ENCODE peak calls at places on chromosomes 5 and 9, in nine cellular contexts. One of them, this sample, is unnamed.

GRCh38 chr5:133873936-133874585 is 94.4 kb downstream of the C5orf15 start:
- DNase-seq in T-helper 2 cell: no peak
- DNase-seq in stimulated activated CD8-positive, alpha-beta memory T cell treated with anti-CD3 and anti-CD28 coated beads, Interleukin-15, amount 100 ng/mL, for 1 hour: no peak
- DNase-seq in HuH-7.5: no peak
- DNase-seq in NCI-H2171: no peak
- DNase-seq in LoVo: no peak
- DNase-seq in cardiac muscle cell: peak
- DNase-seq in osteoblast: no peak
- DNase-seq in ELF-1: no peak
- DNase-seq in this sample: no peak

GRCh38 chr9:85404911-85405580 is 336.7 kb downstream of the AGTPBP1 start:
- DNase-seq in T-helper 2 cell: no peak
- DNase-seq in stimulated activated CD8-positive, alpha-beta memory T cell treated with anti-CD3 and anti-CD28 coated beads, Interleukin-15, amount 100 ng/mL, for 1 hour: no peak
- DNase-seq in NCI-H2171: no peak
- DNase-seq in cardiac muscle cell: no peak
- DNase-seq in LoVo: no peak
- DNase-seq in HuH-7.5: no peak
- DNase-seq in ELF-1: no peak
- DNase-seq in osteoblast: no peak
- DNase-seq in this sample: no peak

GRCh38 chr9:135087899-135088347 is 455 bp downstream of the OLFM1 start:
- DNase-seq in ELF-1: peak
- DNase-seq in NCI-H2171: no peak
- DNase-seq in cardiac muscle cell: no peak
- DNase-seq in T-helper 2 cell: no peak
- DNase-seq in LoVo: no peak
- DNase-seq in osteoblast: no peak
- DNase-seq in stimulated activated CD8-positive, alpha-beta memory T cell treated with anti-CD3 and anti-CD28 coated beads, Interleukin-15, amount 100 ng/mL, for 1 hour: no peak
- DNase-seq in HuH-7.5: no peak
- DNase-seq in this sample: no peak

GRCh38 chr5:172322028-172322965 is 38.7 kb upstream of the UBTD2 start:
- DNase-seq in NCI-H2171: no peak
- DNase-seq in LoVo: no peak
- DNase-seq in cardiac muscle cell: no peak
- DNase-seq in stimulated activated CD8-positive, alpha-beta memory T cell treated with anti-CD3 and anti-CD28 coated beads, Interleukin-15, amount 100 ng/mL, for 1 hour: no peak
- DNase-seq in ELF-1: no peak
- DNase-seq in T-helper 2 cell: no peak
- DNase-seq in osteoblast: no peak
- DNase-seq in HuH-7.5: no peak
- DNase-seq in this sample: no peak

GRCh38 chr5:43078956-43079355 is 38.8 kb upstream of the ANXA2R start:
- DNase-seq in NCI-H2171: no peak
- DNase-seq in LoVo: no peak
- DNase-seq in ELF-1: no peak
- DNase-seq in T-helper 2 cell: no peak
- DNase-seq in HuH-7.5: no peak
- DNase-seq in cardiac muscle cell: peak
- DNase-seq in osteoblast: peak
- DNase-seq in stimulated activated CD8-positive, alpha-beta memory T cell treated with anti-CD3 and anti-CD28 coated beads, Interleukin-15, amount 100 ng/mL, for 1 hour: no peak
- DNase-seq in this sample: no peak

GRCh38 chr9:21590058-21590996 is 108.2 kb upstream of the IFNE start:
- DNase-seq in ELF-1: no peak
- DNase-seq in stimulated activated CD8-positive, alpha-beta memory T cell treated with anti-CD3 and anti-CD28 coated beads, Interleukin-15, amount 100 ng/mL, for 1 hour: no peak
- DNase-seq in cardiac muscle cell: no peak
- DNase-seq in HuH-7.5: no peak
- DNase-seq in osteoblast: peak
- DNase-seq in NCI-H2171: no peak
- DNase-seq in T-helper 2 cell: no peak
- DNase-seq in LoVo: no peak
- DNase-seq in this sample: no peak

GRCh38 chr9:91426123-91426745 is 2.6 kb upstream of the NFIL3 start:
- DNase-seq in NCI-H2171: no peak
- DNase-seq in HuH-7.5: peak
- DNase-seq in LoVo: peak
- DNase-seq in osteoblast: no peak
- DNase-seq in T-helper 2 cell: no peak
- DNase-seq in cardiac muscle cell: peak
- DNase-seq in stimulated activated CD8-positive, alpha-beta memory T cell treated with anti-CD3 and anti-CD28 coated beads, Interleukin-15, amount 100 ng/mL, for 1 hour: no peak
- DNase-seq in ELF-1: no peak
- DNase-seq in this sample: no peak

GRCh38 chr9:19162956-19163355 is 35.7 kb upstream of the PLIN2 start:
- DNase-seq in osteoblast: no peak
- DNase-seq in T-helper 2 cell: no peak
- DNase-seq in ELF-1: no peak
- DNase-seq in LoVo: no peak
- DNase-seq in HuH-7.5: no peak
- DNase-seq in cardiac muscle cell: peak
- DNase-seq in NCI-H2171: no peak
- DNase-seq in stimulated activated CD8-positive, alpha-beta memory T cell treated with anti-CD3 and anti-CD28 coated beads, Interleukin-15, amount 100 ng/mL, for 1 hour: no peak
- DNase-seq in this sample: no peak

GRCh38 chr5:139178948-139179347 is 19.2 kb downstream of the SIL1 start:
- DNase-seq in T-helper 2 cell: no peak
- DNase-seq in LoVo: no peak
- DNase-seq in NCI-H2171: peak
- DNase-seq in osteoblast: no peak
- DNase-seq in HuH-7.5: no peak
- DNase-seq in stimulated activated CD8-positive, alpha-beta memory T cell treated with anti-CD3 and anti-CD28 coated beads, Interleukin-15, amount 100 ng/mL, for 1 hour: no peak
- DNase-seq in ELF-1: peak
- DNase-seq in cardiac muscle cell: peak
- DNase-seq in this sample: no peak

GRCh38 chr9:26502311-26502710 is 390.3 kb downstream of the CAAP1 start:
- DNase-seq in ELF-1: peak
- DNase-seq in cardiac muscle cell: no peak
- DNase-seq in osteoblast: no peak
- DNase-seq in NCI-H2171: no peak
- DNase-seq in HuH-7.5: no peak
- DNase-seq in T-helper 2 cell: no peak
- DNase-seq in LoVo: no peak
- DNase-seq in stimulated activated CD8-positive, alpha-beta memory T cell treated with anti-CD3 and anti-CD28 coated beads, Interleukin-15, amount 100 ng/mL, for 1 hour: no peak
- DNase-seq in this sample: no peak

GRCh38 chr9:106862946-106863740 is at the start of gene ZNF462:
- DNase-seq in NCI-H2171: peak
- DNase-seq in ELF-1: peak
- DNase-seq in osteoblast: peak
- DNase-seq in T-helper 2 cell: no peak
- DNase-seq in stimulated activated CD8-positive, alpha-beta memory T cell treated with anti-CD3 and anti-CD28 coated beads, Interleukin-15, amount 100 ng/mL, for 1 hour: no peak
- DNase-seq in cardiac muscle cell: peak
- DNase-seq in HuH-7.5: peak
- DNase-seq in LoVo: peak
- DNase-seq in this sample: no peak

GRCh38 chr9:5879419-5880181 is 11.1 kb upstream of the MLANA start:
- DNase-seq in NCI-H2171: no peak
- DNase-seq in cardiac muscle cell: peak
- DNase-seq in stimulated activated CD8-positive, alpha-beta memory T cell treated with anti-CD3 and anti-CD28 coated beads, Interleukin-15, amount 100 ng/mL, for 1 hour: no peak
- DNase-seq in LoVo: peak
- DNase-seq in osteoblast: peak
- DNase-seq in ELF-1: peak
- DNase-seq in T-helper 2 cell: no peak
- DNase-seq in HuH-7.5: no peak
- DNase-seq in this sample: no peak

GRCh38 chr5:100444961-100445360 is 90.2 kb upstream of the FAM174A start:
- DNase-seq in osteoblast: peak
- DNase-seq in HuH-7.5: no peak
- DNase-seq in LoVo: no peak
- DNase-seq in T-helper 2 cell: no peak
- DNase-seq in cardiac muscle cell: no peak
- DNase-seq in ELF-1: no peak
- DNase-seq in NCI-H2171: no peak
- DNase-seq in stimulated activated CD8-positive, alpha-beta memory T cell treated with anti-CD3 and anti-CD28 coated beads, Interleukin-15, amount 100 ng/mL, for 1 hour: no peak
- DNase-seq in this sample: no peak

GRCh38 chr5:1512541-1513291 is 11.0 kb downstream of the LPCAT1 start:
- DNase-seq in stimulated activated CD8-positive, alpha-beta memory T cell treated with anti-CD3 and anti-CD28 coated beads, Interleukin-15, amount 100 ng/mL, for 1 hour: no peak
- DNase-seq in ELF-1: no peak
- DNase-seq in osteoblast: peak
- DNase-seq in LoVo: no peak
- DNase-seq in cardiac muscle cell: no peak
- DNase-seq in T-helper 2 cell: no peak
- DNase-seq in HuH-7.5: no peak
- DNase-seq in NCI-H2171: no peak
- DNase-seq in this sample: no peak

GRCh38 chr5:74432240-74432639 is 208.3 kb downstream of the ENC1 start:
- DNase-seq in T-helper 2 cell: no peak
- DNase-seq in NCI-H2171: peak
- DNase-seq in ELF-1: no peak
- DNase-seq in cardiac muscle cell: peak
- DNase-seq in LoVo: no peak
- DNase-seq in stimulated activated CD8-positive, alpha-beta memory T cell treated with anti-CD3 and anti-CD28 coated beads, Interleukin-15, amount 100 ng/mL, for 1 hour: no peak
- DNase-seq in osteoblast: no peak
- DNase-seq in HuH-7.5: no peak
- DNase-seq in this sample: no peak

GRCh38 chr9:113463418-113464285 is at the start of gene RGS3:
- DNase-seq in LoVo: peak
- DNase-seq in stimulated activated CD8-positive, alpha-beta memory T cell treated with anti-CD3 and anti-CD28 coated beads, Interleukin-15, amount 100 ng/mL, for 1 hour: no peak
- DNase-seq in T-helper 2 cell: no peak
- DNase-seq in cardiac muscle cell: no peak
- DNase-seq in ELF-1: peak
- DNase-seq in HuH-7.5: peak
- DNase-seq in NCI-H2171: peak
- DNase-seq in osteoblast: peak
- DNase-seq in this sample: no peak

GRCh38 chr5:157546456-157547100 is 29.0 kb downstream of the ADAM19 start:
- DNase-seq in osteoblast: no peak
- DNase-seq in LoVo: no peak
- DNase-seq in T-helper 2 cell: no peak
- DNase-seq in cardiac muscle cell: peak
- DNase-seq in ELF-1: peak
- DNase-seq in HuH-7.5: no peak
- DNase-seq in NCI-H2171: no peak
- DNase-seq in stimulated activated CD8-positive, alpha-beta memory T cell treated with anti-CD3 and anti-CD28 coated beads, Interleukin-15, amount 100 ng/mL, for 1 hour: no peak
- DNase-seq in this sample: no peak

GRCh38 chr5:59503223-59503622 is 390.3 kb downstream of the PDE4D start:
- DNase-seq in T-helper 2 cell: no peak
- DNase-seq in osteoblast: no peak
- DNase-seq in NCI-H2171: no peak
- DNase-seq in HuH-7.5: no peak
- DNase-seq in stimulated activated CD8-positive, alpha-beta memory T cell treated with anti-CD3 and anti-CD28 coated beads, Interleukin-15, amount 100 ng/mL, for 1 hour: no peak
- DNase-seq in LoVo: no peak
- DNase-seq in ELF-1: no peak
- DNase-seq in cardiac muscle cell: no peak
- DNase-seq in this sample: peak

GRCh38 chr5:109334056-109334455 is 75.7 kb downstream of the PJA2 start:
- DNase-seq in T-helper 2 cell: no peak
- DNase-seq in cardiac muscle cell: no peak
- DNase-seq in HuH-7.5: no peak
- DNase-seq in NCI-H2171: no peak
- DNase-seq in stimulated activated CD8-positive, alpha-beta memory T cell treated with anti-CD3 and anti-CD28 coated beads, Interleukin-15, amount 100 ng/mL, for 1 hour: no peak
- DNase-seq in ELF-1: no peak
- DNase-seq in LoVo: no peak
- DNase-seq in osteoblast: no peak
- DNase-seq in this sample: no peak

GRCh38 chr5:33675958-33676464 is 215.8 kb downstream of the ADAMTS12 start:
- DNase-seq in stimulated activated CD8-positive, alpha-beta memory T cell treated with anti-CD3 and anti-CD28 coated beads, Interleukin-15, amount 100 ng/mL, for 1 hour: no peak
- DNase-seq in ELF-1: no peak
- DNase-seq in HuH-7.5: no peak
- DNase-seq in T-helper 2 cell: no peak
- DNase-seq in cardiac muscle cell: no peak
- DNase-seq in NCI-H2171: no peak
- DNase-seq in LoVo: no peak
- DNase-seq in osteoblast: no peak
- DNase-seq in this sample: no peak

GRCh38 chr5:163993126-163993525 is 487.7 kb downstream of the MAT2B start:
- DNase-seq in osteoblast: no peak
- DNase-seq in ELF-1: no peak
- DNase-seq in LoVo: no peak
- DNase-seq in cardiac muscle cell: no peak
- DNase-seq in stimulated activated CD8-positive, alpha-beta memory T cell treated with anti-CD3 and anti-CD28 coated beads, Interleukin-15, amount 100 ng/mL, for 1 hour: no peak
- DNase-seq in NCI-H2171: no peak
- DNase-seq in HuH-7.5: no peak
- DNase-seq in T-helper 2 cell: no peak
- DNase-seq in this sample: no peak

GRCh38 chr5:1200495-1201326 is 684 bp upstream of the SLC6A19 start:
- DNase-seq in stimulated activated CD8-positive, alpha-beta memory T cell treated with anti-CD3 and anti-CD28 coated beads, Interleukin-15, amount 100 ng/mL, for 1 hour: no peak
- DNase-seq in T-helper 2 cell: no peak
- DNase-seq in LoVo: no peak
- DNase-seq in ELF-1: no peak
- DNase-seq in NCI-H2171: no peak
- DNase-seq in osteoblast: no peak
- DNase-seq in cardiac muscle cell: no peak
- DNase-seq in HuH-7.5: no peak
- DNase-seq in this sample: no peak

GRCh38 chr5:8840237-8840636 is 705.6 kb downstream of the SEMA5A start:
- DNase-seq in osteoblast: no peak
- DNase-seq in NCI-H2171: no peak
- DNase-seq in T-helper 2 cell: no peak
- DNase-seq in cardiac muscle cell: no peak
- DNase-seq in LoVo: no peak
- DNase-seq in stimulated activated CD8-positive, alpha-beta memory T cell treated with anti-CD3 and anti-CD28 coated beads, Interleukin-15, amount 100 ng/mL, for 1 hour: no peak
- DNase-seq in HuH-7.5: no peak
- DNase-seq in ELF-1: peak
- DNase-seq in this sample: no peak

GRCh38 chr5:180988011-180988410 is 635 bp upstream of the BTNL3 start:
- DNase-seq in T-helper 2 cell: no peak
- DNase-seq in LoVo: no peak
- DNase-seq in stimulated activated CD8-positive, alpha-beta memory T cell treated with anti-CD3 and anti-CD28 coated beads, Interleukin-15, amount 100 ng/mL, for 1 hour: no peak
- DNase-seq in cardiac muscle cell: no peak
- DNase-seq in ELF-1: no peak
- DNase-seq in HuH-7.5: no peak
- DNase-seq in osteoblast: no peak
- DNase-seq in NCI-H2171: no peak
- DNase-seq in this sample: no peak

GRCh38 chr9:123893146-123893545 is 36.8 kb downstream of the DENND1A start:
- DNase-seq in stimulated activated CD8-positive, alpha-beta memory T cell treated with anti-CD3 and anti-CD28 coated beads, Interleukin-15, amount 100 ng/mL, for 1 hour: no peak
- DNase-seq in cardiac muscle cell: no peak
- DNase-seq in HuH-7.5: no peak
- DNase-seq in osteoblast: no peak
- DNase-seq in NCI-H2171: no peak
- DNase-seq in LoVo: no peak
- DNase-seq in T-helper 2 cell: no peak
- DNase-seq in ELF-1: no peak
- DNase-seq in this sample: no peak

GRCh38 chr5:84564311-84564710 is 179.6 kb upstream of the EDIL3 start:
- DNase-seq in T-helper 2 cell: no peak
- DNase-seq in HuH-7.5: no peak
- DNase-seq in stimulated activated CD8-positive, alpha-beta memory T cell treated with anti-CD3 and anti-CD28 coated beads, Interleukin-15, amount 100 ng/mL, for 1 hour: no peak
- DNase-seq in LoVo: no peak
- DNase-seq in NCI-H2171: no peak
- DNase-seq in ELF-1: no peak
- DNase-seq in cardiac muscle cell: peak
- DNase-seq in osteoblast: no peak
- DNase-seq in this sample: no peak

GRCh38 chr5:172484664-172485063 is 30.3 kb upstream of the SH3PXD2B start:
- DNase-seq in HuH-7.5: no peak
- DNase-seq in LoVo: no peak
- DNase-seq in ELF-1: no peak
- DNase-seq in NCI-H2171: no peak
- DNase-seq in osteoblast: no peak
- DNase-seq in T-helper 2 cell: no peak
- DNase-seq in cardiac muscle cell: no peak
- DNase-seq in stimulated activated CD8-positive, alpha-beta memory T cell treated with anti-CD3 and anti-CD28 coated beads, Interleukin-15, amount 100 ng/mL, for 1 hour: no peak
- DNase-seq in this sample: no peak

GRCh38 chr5:160325716-160326115 is 13.4 kb upstream of the CCNJL start:
- DNase-seq in ELF-1: no peak
- DNase-seq in osteoblast: no peak
- DNase-seq in NCI-H2171: no peak
- DNase-seq in LoVo: no peak
- DNase-seq in cardiac muscle cell: no peak
- DNase-seq in T-helper 2 cell: no peak
- DNase-seq in stimulated activated CD8-positive, alpha-beta memory T cell treated with anti-CD3 and anti-CD28 coated beads, Interleukin-15, amount 100 ng/mL, for 1 hour: no peak
- DNase-seq in HuH-7.5: no peak
- DNase-seq in this sample: no peak

GRCh38 chr9:93263334-93264229 is 79.6 kb downstream of the WNK2 start:
- DNase-seq in ELF-1: no peak
- DNase-seq in T-helper 2 cell: no peak
- DNase-seq in HuH-7.5: no peak
- DNase-seq in LoVo: no peak
- DNase-seq in cardiac muscle cell: no peak
- DNase-seq in osteoblast: peak
- DNase-seq in NCI-H2171: no peak
- DNase-seq in stimulated activated CD8-positive, alpha-beta memory T cell treated with anti-CD3 and anti-CD28 coated beads, Interleukin-15, amount 100 ng/mL, for 1 hour: no peak
- DNase-seq in this sample: no peak

GRCh38 chr5:118557103-118557805 is 431.1 kb downstream of the DTWD2 start:
- DNase-seq in HuH-7.5: no peak
- DNase-seq in LoVo: no peak
- DNase-seq in T-helper 2 cell: no peak
- DNase-seq in ELF-1: peak
- DNase-seq in osteoblast: no peak
- DNase-seq in stimulated activated CD8-positive, alpha-beta memory T cell treated with anti-CD3 and anti-CD28 coated beads, Interleukin-15, amount 100 ng/mL, for 1 hour: no peak
- DNase-seq in cardiac muscle cell: peak
- DNase-seq in NCI-H2171: no peak
- DNase-seq in this sample: no peak

GRCh38 chr9:15889555-15889954 is 336.7 kb downstream of the CCDC171 start:
- DNase-seq in osteoblast: peak
- DNase-seq in HuH-7.5: no peak
- DNase-seq in ELF-1: no peak
- DNase-seq in T-helper 2 cell: no peak
- DNase-seq in NCI-H2171: no peak
- DNase-seq in stimulated activated CD8-positive, alpha-beta memory T cell treated with anti-CD3 and anti-CD28 coated beads, Interleukin-15, amount 100 ng/mL, for 1 hour: no peak
- DNase-seq in cardiac muscle cell: peak
- DNase-seq in LoVo: no peak
- DNase-seq in this sample: no peak